ENCODE peak calls at places on chromosomes 11 and 22, in eight cellular contexts. W is HT-29; S is activated CD4-positive, alpha-beta T cell treated with anti-CD3 and anti-CD28 coated beads, Interleukin-2, amount 10 ng/mL, durations not matched to agents 7 days and 5 days; B is right atrium auricular region; M is hepatocyte; C is hippocampal formation; K is naive thymus-derived CD4-positive, alpha-beta T cell; H is B cell. V is an unnamed sample.

GRCh38 chr11:57240007-57240406 is 3.0 kb upstream of the APLNR start:
- DNase-seq in C (no peak), K (no peak), B (no peak), M (no peak), S (no peak), W (no peak), H (no peak), V (no peak)

GRCh38 chr11:120784566-120785251 is 239.2 kb upstream of the TBCEL start:
- DNase-seq in B (peak), M (no peak), W (no peak), H (no peak), S (no peak), C (no peak), K (no peak), V (no peak)

GRCh38 chr11:30521297-30522071 is 64.7 kb downstream of the MPPED2 start:
- DNase-seq in K (no peak), H (no peak), S (no peak), M (no peak), W (peak), C (no peak), B (no peak), V (no peak)

GRCh38 chr11:65366340-65366773 is 11.8 kb downstream of the TIGD3 start:
- DNase-seq in B (no peak), M (peak), K (peak), H (peak), S (peak), C (peak), W (peak), V (peak)

GRCh38 chr11:77402218-77402556 is 71.7 kb downstream of the PAK1 start:
- DNase-seq in M (no peak), C (no peak), B (no peak), S (no peak), W (no peak), K (peak), H (no peak), V (no peak)

GRCh38 chr11:75816561-75817239 is 1.7 kb downstream of the UVRAG start:
- DNase-seq in W (no peak), K (no peak), S (no peak), M (no peak), B (no peak), C (no peak), H (no peak), V (no peak)

GRCh38 chr22:47713880-47714452 is 951.5 kb downstream of the TBC1D22A start:
- DNase-seq in K (no peak), H (no peak), S (no peak), W (no peak), C (no peak), M (no peak), B (no peak), V (no peak)

GRCh38 chr22:19687561-19688300 is 26.6 kb upstream of the SEPTIN5 start:
- DNase-seq in C (no peak), B (no peak), H (no peak), K (no peak), S (no peak), W (peak), M (no peak), V (no peak)

GRCh38 chr11:36300651-36301050 is 4.6 kb downstream of the PRR5L start:
- DNase-seq in H (no peak), B (no peak), K (no peak), W (no peak), M (peak), S (no peak), C (peak), V (no peak)

GRCh38 chr22:50361688-50362087 is 18.6 kb downstream of the PPP6R2 start:
- DNase-seq in C (no peak), S (no peak), M (no peak), H (no peak), W (no peak), B (no peak), K (no peak), V (no peak)

GRCh38 chr11:111456859-111457730 is 55.1 kb downstream of the BTG4 start:
- DNase-seq in W (no peak), H (no peak), S (no peak), K (no peak), B (no peak), M (no peak), C (no peak), V (no peak)

GRCh38 chr11:13140028-13140870 is 131.1 kb downstream of the RASSF10 start:
- DNase-seq in S (no peak), H (no peak), W (peak), M (peak), K (no peak), B (no peak), C (no peak), V (no peak)

GRCh38 chr11:115501504-115501894 is 2.7 kb downstream of the CADM1 start:
- DNase-seq in B (no peak), K (no peak), W (no peak), C (no peak), S (no peak), M (no peak), H (no peak), V (no peak)

GRCh38 chr11:61102667-61103491 is 590 bp downstream of the CD5 start:
- DNase-seq in W (no peak), S (peak), C (no peak), K (no peak), B (no peak), H (no peak), M (no peak), V (no peak)

GRCh38 chr22:21857501-21857914 is 9.9 kb downstream of the MAPK1 start:
- DNase-seq in W (no peak), K (no peak), M (no peak), S (no peak), H (no peak), C (no peak), B (no peak), V (no peak)

GRCh38 chr11:96315476-96315875 is 27.5 kb downstream of the MAML2 start:
- DNase-seq in H (no peak), M (no peak), W (no peak), K (no peak), S (no peak), B (no peak), C (no peak), V (no peak)

GRCh38 chr11:58061813-58062212 is 31.1 kb downstream of the OR6Q1 start:
- DNase-seq in K (no peak), S (no peak), M (no peak), H (no peak), W (no peak), C (no peak), B (no peak), V (no peak)

GRCh38 chr22:46894081-46894671 is 131.7 kb downstream of the TBC1D22A start:
- DNase-seq in C (peak), B (no peak), H (no peak), W (no peak), M (no peak), S (no peak), K (no peak), V (no peak)

GRCh38 chr11:45489281-45489906 is 176.0 kb downstream of the CHST1 start:
- DNase-seq in S (no peak), M (peak), H (no peak), B (no peak), C (no peak), W (no peak), K (no peak), V (no peak)

GRCh38 chr11:45900916-45901617 is 6.0 kb downstream of the FREY1 start:
- DNase-seq in H (no peak), M (no peak), W (no peak), B (no peak), C (peak), S (no peak), K (no peak), V (peak)

GRCh38 chr11:125364085-125364822 is 131.8 kb downstream of the FEZ1 start:
- DNase-seq in K (no peak), W (no peak), B (no peak), H (no peak), M (no peak), C (no peak), S (no peak), V (no peak)

GRCh38 chr11:111557425-111558111 is 17.0 kb downstream of the LAYN start:
- DNase-seq in H (no peak), S (no peak), C (no peak), K (no peak), B (no peak), M (peak), W (no peak), V (no peak)

GRCh38 chr11:76578655-76579046 is 91.9 kb downstream of the LRRC32 start:
- DNase-seq in C (no peak), H (no peak), M (peak), S (no peak), B (peak), K (no peak), W (no peak), V (no peak)

GRCh38 chr11:111213256-111213655 is 32.3 kb upstream of the POU2AF2 start:
- DNase-seq in S (no peak), B (no peak), C (no peak), W (no peak), K (no peak), M (no peak), H (no peak), V (no peak)

GRCh38 chr11:64661146-64661545 is 61.9 kb downstream of the NRXN2 start:
- DNase-seq in W (no peak), H (no peak), C (no peak), B (peak), S (no peak), K (no peak), M (peak), V (no peak)

GRCh38 chr11:73894725-73895335 is 18.0 kb downstream of the PAAF1 start:
- DNase-seq in W (no peak), K (no peak), S (no peak), M (no peak), C (no peak), H (no peak), B (no peak), V (no peak)

GRCh38 chr11:77269484-77270123 is 31.9 kb downstream of the GDPD4 start:
- DNase-seq in K (no peak), S (no peak), C (no peak), W (peak), B (no peak), H (no peak), M (no peak), V (no peak)

GRCh38 chr22:23402275-23403151 is 177.6 kb downstream of the IGLL1 start:
- DNase-seq in M (peak), W (peak), K (peak), C (peak), S (peak), B (no peak), H (peak), V (peak)

GRCh38 chr11:26677566-26677965 is 44.3 kb downstream of the SLC5A12 start:
- DNase-seq in S (no peak), M (no peak), H (no peak), W (no peak), K (no peak), C (no peak), B (no peak), V (no peak)

GRCh38 chr11:111932605-111932938 is 4.6 kb upstream of the DIXDC1 start:
- DNase-seq in B (no peak), S (no peak), H (no peak), K (no peak), M (no peak), C (peak), W (no peak), V (no peak)

GRCh38 chr11:33829430-33830141 is 55.3 kb upstream of the FBXO3 start:
- DNase-seq in K (peak), H (peak), W (peak), C (peak), S (peak), B (peak), M (peak), V (no peak)

GRCh38 chr11:132499661-132500060 is 1032.6 kb downstream of the OPCML start:
- DNase-seq in B (no peak), M (no peak), H (no peak), K (no peak), C (peak), S (no peak), W (no peak), V (no peak)

GRCh38 chr11:30879322-30880020 is 293.3 kb upstream of the MPPED2 start:
- DNase-seq in W (no peak), K (no peak), C (no peak), M (no peak), B (no peak), H (no peak), S (no peak), V (no peak)

GRCh38 chr11:128182844-128183243 is 404.5 kb downstream of the ETS1 start:
- DNase-seq in W (no peak), B (no peak), S (no peak), M (no peak), C (no peak), H (no peak), K (no peak), V (no peak)

GRCh38 chr11:12235945-12236743 is 125.8 kb downstream of the MICAL2 start:
- DNase-seq in K (peak), B (peak), S (peak), C (peak), H (peak), M (peak), W (peak), V (no peak)

V was measured in substantia nigra.